ENCODE peak calls at places on chromosomes 1 and 21, in five cellular contexts. One of them, this sample, is unnamed.

GRCh38 chr1:88150330-88150729 is 533.7 kb upstream of the PKN2 start:
- DNase-seq in DMS153: no peak
- DNase-seq in CD4-positive, alpha-beta T cell: no peak
- DNase-seq in substantia nigra: no peak
- DNase-seq in activated naive CD4-positive, alpha-beta T cell: no peak
- DNase-seq in this sample: no peak

GRCh38 chr1:22044690-22045420 is 7.7 kb upstream of the CDC42 start:
- DNase-seq in DMS153: no peak
- DNase-seq in activated naive CD4-positive, alpha-beta T cell: no peak
- DNase-seq in CD4-positive, alpha-beta T cell: no peak
- DNase-seq in substantia nigra: no peak
- DNase-seq in this sample: no peak

GRCh38 chr1:58739851-58740466 is 40.1 kb upstream of the MYSM1 start:
- DNase-seq in substantia nigra: no peak
- DNase-seq in activated naive CD4-positive, alpha-beta T cell: no peak
- DNase-seq in CD4-positive, alpha-beta T cell: no peak
- DNase-seq in DMS153: peak
- DNase-seq in this sample: no peak

GRCh38 chr1:18913065-18913502 is 10.7 kb upstream of the ALDH4A1 start:
- DNase-seq in activated naive CD4-positive, alpha-beta T cell: peak
- DNase-seq in DMS153: peak
- DNase-seq in CD4-positive, alpha-beta T cell: peak
- DNase-seq in substantia nigra: peak
- DNase-seq in this sample: peak

GRCh38 chr21:28142692-28143091 is 850.0 kb downstream of the LTN1 start:
- DNase-seq in substantia nigra: no peak
- DNase-seq in DMS153: no peak
- DNase-seq in activated naive CD4-positive, alpha-beta T cell: no peak
- DNase-seq in CD4-positive, alpha-beta T cell: no peak
- DNase-seq in this sample: no peak

GRCh38 chr1:162236201-162236600 is 140.5 kb downstream of the SPATA46 start:
- DNase-seq in CD4-positive, alpha-beta T cell: no peak
- DNase-seq in substantia nigra: no peak
- DNase-seq in activated naive CD4-positive, alpha-beta T cell: no peak
- DNase-seq in DMS153: no peak
- DNase-seq in this sample: no peak

GRCh38 chr1:108643492-108644333 is 17.2 kb downstream of the HENMT1 start:
- DNase-seq in DMS153: peak
- DNase-seq in CD4-positive, alpha-beta T cell: peak
- DNase-seq in activated naive CD4-positive, alpha-beta T cell: no peak
- DNase-seq in substantia nigra: no peak
- DNase-seq in this sample: peak

GRCh38 chr21:14864211-14865021 is 200.4 kb downstream of the NRIP1 start:
- DNase-seq in CD4-positive, alpha-beta T cell: no peak
- DNase-seq in substantia nigra: peak
- DNase-seq in DMS153: peak
- DNase-seq in activated naive CD4-positive, alpha-beta T cell: peak
- DNase-seq in this sample: no peak

This sample was measured in effector CD8-positive, alpha-beta T cell.